ENCODE peak calls at places on chromosomes 13 and 19, in four cellular contexts. X is CD8-positive, alpha-beta T cell; D is cardiac fibroblast; R is GM12865. Q is an unnamed sample.

GRCh38 chr19:53237114-53237777 is 17.4 kb downstream of the ZNF677 start:
- DNase-seq in X (no peak), D (no peak), R (no peak), Q (no peak)

GRCh38 chr13:112776971-112777370 is 87.1 kb downstream of the ATP11A start:
- DNase-seq in X (no peak), D (no peak), R (no peak), Q (no peak)

GRCh38 chr13:91399189-91400093 is 1.0 kb downstream of the GPC5 start:
- DNase-seq in X (no peak), D (no peak), R (no peak), Q (no peak)

GRCh38 chr19:55216461-55217198 is 7.3 kb upstream of the PTPRH start:
- DNase-seq in X (no peak), D (peak; percentile 99), R (peak; percentile 39), Q (peak; percentile 87)

GRCh38 chr13:109783447-109783814 is 3.0 kb downstream of the IRS2 start:
- DNase-seq in X (no peak), D (no peak), R (no peak), Q (peak; percentile 38)

GRCh38 chr19:815775-816499 is 5.8 kb downstream of the PLPPR3 start:
- DNase-seq in X (no peak), D (no peak), R (no peak), Q (no peak)

GRCh38 chr13:103883152-103883551 is 816.9 kb upstream of the SLC10A2 start:
- DNase-seq in X (no peak), D (peak; percentile 92), R (no peak), Q (peak; percentile 60)

GRCh38 chr13:95106562-95106961 is 194.7 kb downstream of the ABCC4 start:
- DNase-seq in X (no peak), D (peak; percentile 11), R (no peak), Q (no peak)

GRCh38 chr13:50230365-50230978 is 215.2 kb downstream of the KCNRG start:
- DNase-seq in X (no peak), D (peak; percentile 84), R (no peak), Q (no peak)

GRCh38 chr19:3275583-3276340 is 51.3 kb downstream of the CELF5 start:
- DNase-seq in X (peak; percentile 88), D (peak; percentile 85), R (peak; percentile 93), Q (peak; percentile 84)

GRCh38 chr19:40503300-40503699 is 36.5 kb downstream of the SPTBN4 start:
- DNase-seq in X (no peak), D (no peak), R (no peak), Q (no peak)

GRCh38 chr13:64704121-64704520 is 2526.0 kb downstream of the PCDH9 start:
- DNase-seq in X (no peak), D (no peak), R (no peak), Q (no peak)

GRCh38 chr19:11652492-11652891 is 55.2 kb downstream of the ZNF627 start:
- DNase-seq in X (no peak), D (no peak), R (no peak), Q (no peak)

GRCh38 chr13:97215325-97215724 is 6.8 kb upstream of the MBNL2 start:
- DNase-seq in X (no peak), D (no peak), R (no peak), Q (no peak)

GRCh38 chr13:106377341-106377740 is 158.1 kb downstream of the EFNB2 start:
- DNase-seq in X (no peak), D (no peak), R (no peak), Q (no peak)

GRCh38 chr19:35986664-35987570 is 8.1 kb upstream of the SDHAF1 start:
- DNase-seq in X (no peak), D (no peak), R (no peak), Q (peak; percentile 38)

GRCh38 chr13:75318138-75318833 is 163.7 kb downstream of the TBC1D4 start:
- DNase-seq in X (no peak), D (no peak), R (no peak), Q (no peak)

GRCh38 chr13:29523199-29523931 is 72.1 kb downstream of the SLC7A1 start:
- DNase-seq in X (no peak), D (peak; percentile 93), R (no peak), Q (no peak)

GRCh38 chr19:56837892-56838679 is 2.4 kb downstream of the PEG3 start:
- DNase-seq in X (no peak), D (peak; percentile 78), R (no peak), Q (no peak)

DNA sequence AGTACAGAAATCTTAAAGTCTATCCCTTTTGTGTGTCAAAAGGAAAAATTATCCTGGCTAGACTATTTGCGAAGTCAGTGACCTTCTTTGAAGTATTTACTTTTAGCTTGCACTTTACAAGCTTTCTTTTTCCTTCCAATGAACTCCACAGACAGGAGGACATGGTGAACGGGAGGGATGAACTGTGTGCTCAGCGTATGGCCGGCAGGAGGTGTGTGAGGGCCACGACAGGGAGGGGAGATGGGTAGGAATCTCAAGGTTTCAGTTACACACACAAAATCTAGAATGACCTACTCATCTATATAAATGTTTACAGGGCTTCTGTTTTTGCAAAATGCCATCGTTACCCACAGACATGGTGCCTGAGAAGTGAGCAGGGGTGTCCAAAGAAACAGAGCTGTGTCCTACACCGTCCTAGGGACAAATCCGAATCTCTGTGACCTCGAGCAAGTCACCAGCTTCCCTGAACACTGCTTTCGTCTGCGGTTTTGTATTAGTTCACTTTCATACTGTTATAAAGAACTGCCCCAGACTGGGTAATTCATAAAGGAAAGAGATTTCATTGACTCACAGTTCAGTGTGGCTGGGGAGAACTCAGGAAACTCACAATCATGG is 537.2 kb downstream of the LIG4 start:
- DNase-seq in X (no peak), D (peak; percentile 7), R (no peak), Q (no peak)
- TF ChIP-seq CTCF in X (no peak), D (no peak), R (no peak), Q (no peak)

GRCh38 chr13:98866882-98867281 is 111.0 kb downstream of the DOCK9 start:
- DNase-seq in X (no peak), D (no peak), R (no peak), Q (no peak)
- TF ChIP-seq CTCF in X (no peak), D (peak; percentile 24), R (no peak), Q (peak; percentile 48)

GRCh38 chr19:33355535-33355934 is 18.0 kb upstream of the CEBPG start:
- DNase-seq in X (no peak), D (no peak), R (no peak), Q (no peak)
- TF ChIP-seq CTCF in X (no peak), D (no peak), R (no peak), Q (no peak)

DNA sequence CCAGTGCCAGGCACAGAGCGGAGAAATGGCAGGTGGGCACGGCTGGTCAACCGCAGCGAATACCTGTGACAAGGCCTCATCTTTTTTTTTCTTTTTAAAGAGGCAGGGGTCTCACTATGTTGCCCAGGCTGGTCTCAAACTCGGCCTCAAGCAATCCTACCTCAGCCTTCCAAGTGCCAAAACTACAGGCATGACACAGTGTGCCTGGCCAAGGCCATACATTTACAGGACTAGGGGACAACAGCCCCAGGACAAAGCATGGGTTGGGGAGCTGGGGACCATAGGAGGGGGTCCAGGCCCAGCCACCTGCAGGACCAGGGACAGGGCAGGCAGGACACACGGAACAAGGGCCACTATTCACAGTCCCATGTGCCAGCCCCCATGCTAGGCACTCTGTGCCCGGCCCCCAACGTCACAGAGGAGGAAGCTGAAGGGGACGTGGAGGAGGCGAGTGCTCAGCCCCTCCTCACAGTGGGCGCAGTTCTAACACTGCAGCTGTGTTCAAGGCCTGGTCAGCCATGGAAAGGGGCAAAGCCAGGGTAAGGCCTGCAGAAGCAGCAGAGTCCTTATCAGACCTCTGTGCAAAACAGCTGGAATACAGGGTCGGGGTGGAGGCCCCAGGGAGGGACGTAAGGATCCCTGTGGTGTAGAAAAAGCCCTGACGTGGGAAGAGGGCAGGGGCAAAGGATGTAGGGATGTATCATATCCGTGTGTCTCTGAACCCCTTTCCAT is 28.3 kb downstream of the SH3GL1 start:
- DNase-seq in X (no peak), D (no peak), R (no peak), Q (no peak)
- TF ChIP-seq CTCF in X (no peak), D (no peak), R (no peak), Q (no peak)

DNA sequence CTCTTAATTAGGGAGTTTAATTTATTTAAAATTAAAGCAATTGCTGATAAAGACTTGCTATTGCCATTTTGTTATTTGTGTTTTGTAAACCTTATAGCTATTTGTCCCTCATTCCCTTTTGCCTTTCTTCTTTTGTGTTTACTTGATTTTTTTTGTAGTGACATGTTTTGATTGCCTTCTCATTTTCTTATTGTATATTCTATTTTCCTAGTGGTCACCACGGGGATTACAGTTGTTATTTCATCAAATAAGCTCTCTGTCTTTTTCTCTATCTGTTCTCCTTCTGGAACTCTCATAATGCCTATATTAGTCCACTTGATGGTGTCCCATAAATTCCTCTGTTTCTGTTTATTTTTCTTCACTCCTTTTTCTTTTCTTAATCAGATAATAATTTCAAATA is 64.4 kb upstream of the FRY start:
- DNase-seq in X (no peak), D (no peak), R (no peak), Q (no peak)
- TF ChIP-seq CTCF in X (no peak), D (peak; percentile 19), R (peak; percentile 15), Q (peak; percentile 42)